ENCODE peak calls at places on chromosomes 13 and 19, in ten cellular contexts. X is transverse colon, M is AG04450, T is HuH-7, Z is fibroblast of pulmonary artery, U is Peyer's patch, W is Kasumi-1, O is HL-60, P is T-helper 17 cell, E is GM03348. C is an unnamed sample.

GRCh38 chr19:19410553-19411550 is 5.4 kb downstream of the GATAD2A start:
- DNase-seq in X (no peak), M (no peak), T (no peak), Z (no peak), U (no peak), W (no peak), O (no peak), P (no peak), E (no peak), C (peak)

GRCh38 chr19:50753879-50754278 is 16.4 kb upstream of the GPR32 start:
- DNase-seq in X (no peak), M (no peak), T (no peak), Z (no peak), U (no peak), W (no peak), O (no peak), P (no peak), E (no peak), C (no peak)

GRCh38 chr19:36099166-36099785 is 11.7 kb upstream of the OVOL3 start:
- DNase-seq in X (no peak), M (no peak), T (no peak), Z (no peak), U (no peak), W (no peak), O (no peak), P (no peak), E (no peak), C (no peak)

GRCh38 chr19:21321996-21322395 is 7.2 kb downstream of the ZNF708 start:
- DNase-seq in X (no peak), M (no peak), T (no peak), Z (peak), U (no peak), W (no peak), O (no peak), P (no peak), E (no peak), C (peak)

GRCh38 chr13:32838985-32839384 is 177.2 kb upstream of the KL start:
- DNase-seq in X (no peak), M (no peak), T (peak), Z (peak), U (no peak), W (no peak), O (no peak), P (no peak), E (no peak), C (no peak)

GRCh38 chr13:85798999-85799646 is at the start of gene SLITRK6:
- DNase-seq in X (no peak), M (peak), T (no peak), Z (peak), U (no peak), W (no peak), O (no peak), P (no peak), E (no peak), C (peak)

GRCh38 chr19:55333870-55334269 is 5.8 kb upstream of the KMT5C start:
- DNase-seq in X (peak), M (no peak), T (peak), Z (no peak), U (no peak), W (no peak), O (no peak), P (no peak), E (no peak), C (no peak)

GRCh38 chr19:38852231-38853044 is 2.7 kb upstream of the HNRNPL start:
- DNase-seq in X (peak), M (no peak), T (peak), Z (peak), U (peak), W (peak), O (no peak), P (peak), E (peak), C (peak)

GRCh38 chr13:76677047-76677446 is 209.2 kb downstream of the KCTD12 start:
- DNase-seq in X (no peak), M (no peak), T (no peak), Z (peak), U (no peak), W (no peak), O (no peak), P (no peak), E (peak), C (peak)

GRCh38 chr19:3618144-3618810 is 8.3 kb downstream of the CACTIN start:
- DNase-seq in X (peak), M (peak), T (peak), Z (peak), U (peak), W (no peak), O (no peak), P (peak), E (peak), C (peak)

GRCh38 chr19:33887891-33888290 is 91.2 kb downstream of the KCTD15 start:
- DNase-seq in X (no peak), M (no peak), T (no peak), Z (no peak), U (no peak), W (no peak), O (no peak), P (no peak), E (no peak), C (no peak)

GRCh38 chr19:9941236-9941635 is 4.9 kb upstream of the OLFM2 start:
- DNase-seq in X (no peak), M (no peak), T (no peak), Z (no peak), U (no peak), W (no peak), O (no peak), P (no peak), E (no peak), C (peak)

GRCh38 chr19:13208964-13209796 is 59.0 kb downstream of the IER2 start:
- DNase-seq in X (no peak), M (no peak), T (no peak), Z (no peak), U (peak), W (no peak), O (no peak), P (no peak), E (peak), C (peak)

C was measured in GM23248.